ENCODE peak calls at places on chromosomes 3 and 15, in ten cellular contexts. J is Peyer's patch, R is A549, H is ovary, F is left lung, I is thyroid gland, Z is heart left ventricle, M is IMR-90, L is OCI-LY7, K is lower lobe of right lung. X is an unnamed sample. For H3K4me1, the result is how much of the 10 kb centered on the place peaks cover.

GRCh38 chr3:172156309-172156998 is 117.1 kb downstream of the FNDC3B start:
- DNase-seq in J (no peak), R (peak), H (no peak), F (peak), I (peak), Z (no peak), M (no peak), L (no peak), K (peak), X (peak)

GRCh38 chr3:153972862-153973261 is 148.3 kb upstream of the ARHGEF26 start:
- DNase-seq in J (no peak), R (no peak), H (no peak), F (no peak), I (no peak), Z (no peak), M (no peak), L (no peak), K (no peak), X (no peak)

GRCh38 chr3:157467165-157467564 is 30.5 kb downstream of the PTX3 start:
- DNase-seq in J (no peak), R (no peak), H (no peak), F (no peak), I (no peak), Z (no peak), M (peak), L (no peak), K (no peak), X (no peak)

GRCh38 chr3:187979543-187979942 is 174.4 kb upstream of the LPP start:
- DNase-seq in J (peak), R (no peak), H (no peak), F (no peak), I (no peak), Z (no peak), M (no peak), L (peak), K (no peak), X (no peak)

GRCh38 chr3:160831411-160831810 is 75.4 kb downstream of the PPM1L start:
- DNase-seq in J (no peak), R (no peak), H (no peak), F (no peak), I (no peak), Z (no peak), M (no peak), L (no peak), K (no peak), X (no peak)

GRCh38 chr3:139523718-139524117 is 15.8 kb downstream of the RBP1 start:
- DNase-seq in J (no peak), R (no peak), H (no peak), F (no peak), I (no peak), Z (no peak), M (no peak), L (no peak), K (no peak), X (no peak)

GRCh38 chr15:70245932-70246622 is 148.4 kb upstream of the TLE3 start:
- DNase-seq in J (peak), R (no peak), H (peak), F (peak), I (no peak), Z (no peak), M (peak), L (no peak), K (peak), X (no peak)

GRCh38 chr3:52522651-52523251 is 10.9 kb downstream of the NT5DC2 start:
- DNase-seq in J (no peak), R (no peak), H (no peak), F (peak), I (no peak), Z (peak), M (no peak), L (no peak), K (peak), X (no peak)

GRCh38 chr3:196493292-196493691 is 10.3 kb downstream of the RNF168 start:
- DNase-seq in J (no peak), R (no peak), H (no peak), F (no peak), I (no peak), Z (no peak), M (no peak), L (no peak), K (no peak), X (no peak)

GRCh38 chr15:68639926-68640600 is 61.3 kb downstream of the CORO2B start:
- DNase-seq in J (no peak), R (no peak), H (no peak), F (no peak), I (peak), Z (no peak), M (no peak), L (no peak), K (no peak), X (no peak)

GRCh38 chr15:101657968-101658784 is 6.0 kb upstream of the TM2D3 start:
- DNase-seq in J (peak), R (no peak), H (no peak), F (peak), I (peak), Z (no peak), M (no peak), L (no peak), K (peak), X (no peak)

GRCh38 chr15:101029971-101030661 is 111.0 kb downstream of the LRRK1 start:
- DNase-seq in J (peak), R (no peak), H (peak), F (peak), I (no peak), Z (peak), M (no peak), L (no peak), K (no peak), X (no peak)

GRCh38 chr3:50572158-50572557 is 2.8 kb downstream of the HEMK1 start:
- DNase-seq in J (peak), R (peak), H (peak), F (peak), I (peak), Z (peak), M (peak), L (peak), K (peak), X (peak)

GRCh38 chr3:50572801-50573371 is 3.6 kb downstream of the HEMK1 start:
- DNase-seq in J (no peak), R (no peak), H (no peak), F (no peak), I (no peak), Z (no peak), M (no peak), L (no peak), K (no peak), X (no peak)

GRCh38 chr3:50571486-50571885 is 2.2 kb downstream of the HEMK1 start:
- DNase-seq in J (no peak), R (no peak), H (no peak), F (no peak), I (no peak), Z (no peak), M (no peak), L (no peak), K (no peak), X (no peak)

GRCh38 chr3:50568947-50569749 is at the start of gene HEMK1:
- DNase-seq in J (peak), R (peak), H (peak), F (peak), I (peak), Z (peak), M (peak), L (peak), K (peak), X (peak)

GRCh38 chr3:50570508-50571279 is 1.4 kb downstream of the HEMK1 start:
- DNase-seq in J (no peak), R (no peak), H (no peak), F (no peak), I (no peak), Z (no peak), M (no peak), L (no peak), K (no peak), X (no peak)
- H3K4me1 ChIP-seq in J (under half), R (under half), H (under half), F (under half), I (under half), Z (under half), M (under half), L (under half), K (half or more), X (under half)

GRCh38 chr3:108150200-108150599 is 59.4 kb upstream of the CD47 start:
- DNase-seq in J (no peak), R (no peak), H (no peak), F (no peak), I (no peak), Z (no peak), M (no peak), L (no peak), K (no peak), X (no peak)
- TF ChIP-seq CTCF in J (no peak), R (no peak), H (no peak), F (no peak), I (no peak), Z (no peak), M (no peak), L (no peak), K (no peak), X (no peak)

GRCh38 chr3:190382082-190382481 is 5.9 kb upstream of the CLDN16 start:
- DNase-seq in J (no peak), R (no peak), H (no peak), F (no peak), I (no peak), Z (no peak), M (peak), L (no peak), K (no peak), X (no peak)
- H3K4me1 ChIP-seq in J (under half), R (under half), H (under half), F (under half), I (under half), Z (under half), M (under half), L (under half), K (under half), X (under half)

GRCh38 chr15:53525894-53526293 is 233.6 kb downstream of the WDR72 start:
- DNase-seq in J (no peak), R (no peak), H (no peak), F (no peak), I (no peak), Z (no peak), M (no peak), L (no peak), K (no peak), X (no peak)

GRCh38 chr15:53520867-53521525 is 238.5 kb downstream of the WDR72 start:
- DNase-seq in J (no peak), R (no peak), H (no peak), F (no peak), I (no peak), Z (no peak), M (no peak), L (no peak), K (no peak), X (no peak)

GRCh38 chr15:53527996-53528395 is 231.5 kb downstream of the WDR72 start:
- DNase-seq in J (no peak), R (peak), H (no peak), F (no peak), I (no peak), Z (no peak), M (no peak), L (no peak), K (no peak), X (no peak)

DNA sequence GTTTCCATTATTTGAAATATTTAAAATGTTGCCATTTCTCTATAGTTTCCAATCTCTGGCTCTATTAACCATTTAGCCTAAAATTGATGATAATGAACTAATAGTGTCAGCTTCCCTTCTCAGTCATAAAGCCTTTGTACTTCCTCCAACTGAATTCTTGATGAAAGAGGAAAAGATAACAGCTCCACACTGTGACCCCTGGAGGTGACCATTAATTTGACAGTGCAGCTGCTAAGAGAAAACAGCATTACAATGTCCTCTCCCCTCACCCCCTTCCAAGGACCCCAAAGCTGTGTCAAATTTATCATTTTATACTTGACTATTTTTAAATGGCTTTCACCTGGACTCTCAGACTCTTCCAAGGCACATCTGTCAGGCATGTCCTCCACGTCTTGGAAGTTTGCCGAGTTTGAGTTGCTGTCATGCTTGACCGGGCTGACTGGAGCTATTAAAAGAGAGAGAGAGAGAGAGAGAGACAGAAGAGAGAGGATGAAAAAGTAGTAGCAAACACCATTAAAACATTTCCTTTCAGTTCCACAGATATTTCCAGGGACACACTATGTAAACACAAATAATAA is 236.5 kb downstream of the WDR72 start:
- DNase-seq in J (no peak), R (no peak), H (no peak), F (no peak), I (peak), Z (no peak), M (no peak), L (no peak), K (no peak), X (peak)
- TF ChIP-seq CTCF in J (no peak), R (no peak), H (no peak), F (no peak), I (no peak), Z (no peak), M (no peak), L (no peak), K (no peak), X (no peak)

DNA sequence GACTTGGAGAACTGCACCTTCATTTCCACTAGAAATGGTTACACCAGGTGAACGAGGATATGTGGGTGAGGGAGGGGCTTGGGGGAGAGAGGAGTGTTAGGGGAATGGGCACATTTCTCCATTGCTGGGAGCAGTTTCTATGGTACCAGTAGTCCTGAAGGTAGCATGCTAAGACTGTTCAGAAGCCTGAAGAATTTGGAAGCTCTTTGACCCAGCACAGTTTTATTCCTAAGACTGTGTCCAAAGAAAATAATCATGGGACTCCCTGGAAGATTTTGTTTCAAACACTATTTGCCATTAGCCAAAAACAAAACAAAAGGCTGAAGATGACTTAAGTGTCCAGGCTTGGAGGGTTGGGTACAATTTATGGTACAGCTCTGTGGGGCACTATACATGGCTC is 32.1 kb downstream of the ST6GAL1 start:
- DNase-seq in J (peak), R (no peak), H (no peak), F (no peak), I (no peak), Z (no peak), M (no peak), L (no peak), K (no peak), X (no peak)
- H3K4me1 ChIP-seq in J (under half), R (under half), H (under half), F (under half), I (under half), Z (half or more), M (under half), L (under half), K (under half), X (under half)

X was measured in prostate gland.